ENCODE peak calls at places on chromosomes 5 and 9, in seven cellular contexts. One of them, this sample, is unnamed. For H3K4me1 and H3K9me3, the result is how much of the 10 kb centered on the place peaks cover.

GRCh38 chr5:78593465-78593864 is 55.1 kb downstream of the LHFPL2 start:
- DNase-seq in Karpas-422: no peak
- DNase-seq in upper lobe of right lung: no peak
- DNase-seq in HAP-1: no peak
- DNase-seq in neural progenitor cell: no peak
- DNase-seq in adrenal gland: no peak
- DNase-seq in sigmoid colon: no peak
- DNase-seq in this sample: no peak

GRCh38 chr9:125826850-125827249 is 79.7 kb downstream of the PBX3 start:
- DNase-seq in Karpas-422: no peak
- DNase-seq in upper lobe of right lung: no peak
- DNase-seq in HAP-1: no peak
- DNase-seq in neural progenitor cell: no peak
- DNase-seq in adrenal gland: no peak
- DNase-seq in sigmoid colon: no peak
- DNase-seq in this sample: no peak

GRCh38 chr9:108537756-108538155 is 318.0 kb downstream of the ACTL7B start:
- DNase-seq in Karpas-422: no peak
- DNase-seq in upper lobe of right lung: no peak
- DNase-seq in HAP-1: no peak
- DNase-seq in neural progenitor cell: no peak
- DNase-seq in adrenal gland: no peak
- DNase-seq in sigmoid colon: no peak
- DNase-seq in this sample: no peak

GRCh38 chr5:17042041-17042440 is 106.0 kb upstream of the MYO10 start:
- DNase-seq in Karpas-422: no peak
- DNase-seq in upper lobe of right lung: no peak
- DNase-seq in HAP-1: no peak
- DNase-seq in neural progenitor cell: no peak
- DNase-seq in adrenal gland: no peak
- DNase-seq in sigmoid colon: no peak
- DNase-seq in this sample: no peak

GRCh38 chr5:137632716-137633115 is 103.2 kb downstream of the KLHL3 start:
- DNase-seq in Karpas-422: no peak
- DNase-seq in upper lobe of right lung: no peak
- DNase-seq in HAP-1: no peak
- DNase-seq in neural progenitor cell: no peak
- DNase-seq in adrenal gland: no peak
- DNase-seq in sigmoid colon: no peak
- DNase-seq in this sample: no peak

GRCh38 chr5:115343855-115344254 is 47.4 kb upstream of the CCDC112 start:
- DNase-seq in Karpas-422: no peak
- DNase-seq in upper lobe of right lung: no peak
- DNase-seq in HAP-1: no peak
- DNase-seq in neural progenitor cell: no peak
- DNase-seq in adrenal gland: no peak
- DNase-seq in sigmoid colon: no peak
- DNase-seq in this sample: no peak

GRCh38 chr5:143664623-143665022 is 147.3 kb upstream of the HMHB1 start:
- DNase-seq in Karpas-422: no peak
- DNase-seq in upper lobe of right lung: no peak
- DNase-seq in HAP-1: no peak
- DNase-seq in neural progenitor cell: no peak
- DNase-seq in adrenal gland: no peak
- DNase-seq in sigmoid colon: no peak
- DNase-seq in this sample: no peak

GRCh38 chr5:67233075-67233474 is 36.5 kb upstream of the CD180 start:
- DNase-seq in Karpas-422: no peak
- DNase-seq in upper lobe of right lung: no peak
- DNase-seq in HAP-1: no peak
- DNase-seq in neural progenitor cell: no peak
- DNase-seq in adrenal gland: no peak
- DNase-seq in sigmoid colon: no peak
- DNase-seq in this sample: no peak

GRCh38 chr5:134079748-134080581 is 34.5 kb upstream of the TCF7 start:
- DNase-seq in Karpas-422: no peak
- DNase-seq in upper lobe of right lung: no peak
- DNase-seq in HAP-1: no peak
- DNase-seq in neural progenitor cell: no peak
- DNase-seq in adrenal gland: no peak
- DNase-seq in sigmoid colon: peak
- DNase-seq in this sample: peak

GRCh38 chr9:88745281-88746001 is 210.5 kb downstream of the NXNL2 start:
- DNase-seq in Karpas-422: peak
- DNase-seq in upper lobe of right lung: no peak
- DNase-seq in HAP-1: no peak
- DNase-seq in neural progenitor cell: no peak
- DNase-seq in adrenal gland: no peak
- DNase-seq in sigmoid colon: peak
- DNase-seq in this sample: no peak

GRCh38 chr5:43040287-43041098 is at the start of gene ANXA2R:
- DNase-seq in Karpas-422: peak
- DNase-seq in upper lobe of right lung: peak
- DNase-seq in HAP-1: peak
- DNase-seq in neural progenitor cell: peak
- DNase-seq in adrenal gland: peak
- DNase-seq in sigmoid colon: peak
- DNase-seq in this sample: peak
- H3K4me1 ChIP-seq in Karpas-422: under half
- H3K4me1 ChIP-seq in upper lobe of right lung: under half
- H3K4me1 ChIP-seq in HAP-1: under half
- H3K4me1 ChIP-seq in neural progenitor cell: under half
- H3K4me1 ChIP-seq in adrenal gland: under half
- H3K4me1 ChIP-seq in sigmoid colon: under half
- H3K4me1 ChIP-seq in this sample: half or more

DNA sequence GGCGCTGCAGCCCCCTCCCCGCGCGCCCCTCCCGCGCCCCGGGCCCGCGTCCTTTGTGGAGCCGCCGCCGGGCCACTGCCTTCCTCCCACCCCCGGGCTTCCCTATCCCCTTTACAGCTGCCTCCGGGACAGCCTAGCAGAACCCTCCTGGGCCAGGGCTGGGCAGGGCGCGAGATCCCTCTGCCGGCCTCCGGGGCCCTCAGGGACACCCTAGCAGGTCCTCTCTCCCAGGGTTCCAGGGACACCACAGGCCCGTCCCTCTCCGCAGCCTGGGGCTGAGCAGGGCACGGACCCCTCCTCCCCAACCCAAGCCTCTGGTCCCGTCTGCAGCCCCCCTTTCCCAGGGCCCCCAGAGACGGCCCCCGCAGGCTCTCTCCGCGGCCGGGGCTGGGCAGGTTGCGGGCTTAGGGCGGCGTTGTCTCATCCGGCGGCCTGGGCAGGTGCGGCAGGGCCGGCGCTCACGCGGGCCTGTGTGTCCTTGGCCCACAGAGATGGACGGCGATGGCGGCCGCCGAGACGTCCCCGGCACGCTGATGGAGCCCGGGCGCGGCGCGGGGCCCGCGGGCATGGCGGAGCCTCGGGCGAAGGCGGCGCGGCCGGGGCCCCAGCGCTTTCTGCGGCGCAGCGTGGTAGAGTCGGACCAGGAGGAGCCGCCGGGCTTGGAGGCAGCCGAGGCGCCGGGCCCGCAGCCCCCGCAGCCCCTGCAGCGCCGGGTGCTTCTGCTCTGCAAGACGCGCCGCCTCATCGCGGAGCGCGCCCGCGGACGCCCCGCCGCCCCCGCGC is 691 bp downstream of the WNK2 start:
- DNase-seq in Karpas-422: no peak
- DNase-seq in upper lobe of right lung: no peak
- DNase-seq in HAP-1: no peak
- DNase-seq in neural progenitor cell: peak
- DNase-seq in adrenal gland: no peak
- DNase-seq in sigmoid colon: no peak
- DNase-seq in this sample: no peak
- H3K4me3 ChIP-seq in Karpas-422: no peak
- H3K4me3 ChIP-seq in upper lobe of right lung: peak
- H3K4me3 ChIP-seq in HAP-1: peak
- H3K4me3 ChIP-seq in neural progenitor cell: peak
- H3K4me3 ChIP-seq in adrenal gland: peak
- H3K4me3 ChIP-seq in sigmoid colon: peak
- H3K4me3 ChIP-seq in this sample: no peak

GRCh38 chr5:164747371-164747770 is 1242.0 kb downstream of the MAT2B start:
- DNase-seq in Karpas-422: no peak
- DNase-seq in upper lobe of right lung: no peak
- DNase-seq in HAP-1: no peak
- DNase-seq in neural progenitor cell: no peak
- DNase-seq in adrenal gland: no peak
- DNase-seq in sigmoid colon: no peak
- DNase-seq in this sample: no peak
- H3K9me3 ChIP-seq in Karpas-422: under half
- H3K9me3 ChIP-seq in upper lobe of right lung: under half
- H3K9me3 ChIP-seq in HAP-1: under half
- H3K9me3 ChIP-seq in neural progenitor cell: under half
- H3K9me3 ChIP-seq in adrenal gland: under half
- H3K9me3 ChIP-seq in sigmoid colon: under half
- H3K9me3 ChIP-seq in this sample: under half

GRCh38 chr9:21060919-21061561 is 16.7 kb downstream of the IFNB1 start:
- DNase-seq in Karpas-422: no peak
- DNase-seq in upper lobe of right lung: no peak
- DNase-seq in HAP-1: no peak
- DNase-seq in neural progenitor cell: no peak
- DNase-seq in adrenal gland: no peak
- DNase-seq in sigmoid colon: no peak
- DNase-seq in this sample: peak
- H3K4me1 ChIP-seq in Karpas-422: under half
- H3K4me1 ChIP-seq in upper lobe of right lung: under half
- H3K4me1 ChIP-seq in HAP-1: under half
- H3K4me1 ChIP-seq in neural progenitor cell: under half
- H3K4me1 ChIP-seq in adrenal gland: under half
- H3K4me1 ChIP-seq in sigmoid colon: under half
- H3K4me1 ChIP-seq in this sample: under half

GRCh38 chr5:179820127-179820482 is 600 bp upstream of the SQSTM1 start:
- DNase-seq in Karpas-422: no peak
- DNase-seq in upper lobe of right lung: no peak
- DNase-seq in HAP-1: no peak
- DNase-seq in neural progenitor cell: no peak
- DNase-seq in adrenal gland: no peak
- DNase-seq in sigmoid colon: no peak
- DNase-seq in this sample: no peak
- H3K4me3 ChIP-seq in Karpas-422: peak
- H3K4me3 ChIP-seq in upper lobe of right lung: peak
- H3K4me3 ChIP-seq in HAP-1: peak
- H3K4me3 ChIP-seq in neural progenitor cell: peak
- H3K4me3 ChIP-seq in adrenal gland: peak
- H3K4me3 ChIP-seq in sigmoid colon: peak
- H3K4me3 ChIP-seq in this sample: peak

GRCh38 chr9:78089111-78089510 is 57.5 kb upstream of the GNAQ start:
- DNase-seq in Karpas-422: no peak
- DNase-seq in upper lobe of right lung: no peak
- DNase-seq in HAP-1: no peak
- DNase-seq in neural progenitor cell: no peak
- DNase-seq in adrenal gland: no peak
- DNase-seq in sigmoid colon: no peak
- DNase-seq in this sample: no peak
- H3K9me3 ChIP-seq in Karpas-422: under half
- H3K9me3 ChIP-seq in upper lobe of right lung: under half
- H3K9me3 ChIP-seq in HAP-1: under half
- H3K9me3 ChIP-seq in neural progenitor cell: under half
- H3K9me3 ChIP-seq in adrenal gland: under half
- H3K9me3 ChIP-seq in sigmoid colon: under half
- H3K9me3 ChIP-seq in this sample: under half

This sample was measured in CD4-positive, CD25-positive, alpha-beta regulatory T cell.